ENCODE peak calls at places on chromosome 7, in nine cellular contexts. P is pancreas, O is IMR-90, J is uterus, A is SK-N-SH, W is colonic mucosa, M is tibial nerve, K is PC-3, Q is fibroblast of lung. B is an unnamed sample. For H3K27me3, the result is how much of the 10 kb centered on the place peaks cover.

GRCh38 chr7:43823941-43824340 is 45.4 kb downstream of the MRPS24 start:
- DNase-seq in P (no peak), O (no peak), J (no peak), A (no peak), W (no peak), M (no peak), K (no peak), Q (no peak), B (no peak)

GRCh38 chr7:522071-522937 is 2.7 kb upstream of the PDGFA start:
- DNase-seq in P (peak), O (peak), J (peak), A (no peak), W (peak), M (no peak), K (peak), Q (peak), B (no peak)

GRCh38 chr7:12069757-12070156 is 141.3 kb upstream of the TMEM106B start:
- DNase-seq in P (no peak), O (no peak), J (no peak), A (no peak), W (no peak), M (no peak), K (peak), Q (no peak), B (no peak)

GRCh38 chr7:34227525-34227924 is 322.2 kb downstream of the BMPER start:
- DNase-seq in P (no peak), O (no peak), J (no peak), A (no peak), W (no peak), M (no peak), K (no peak), Q (no peak), B (no peak)

GRCh38 chr7:75055830-75056431 is 17.7 kb downstream of the RCC1L start:
- DNase-seq in P (no peak), O (peak), J (peak), A (no peak), W (no peak), M (no peak), K (no peak), Q (peak), B (no peak)

GRCh38 chr7:158828343-158829020 is 827 bp downstream of the ESYT2 start:
- DNase-seq in P (no peak), O (no peak), J (peak), A (peak), W (peak), M (peak), K (no peak), Q (no peak), B (no peak)

GRCh38 chr7:25926009-25926408 is 226.0 kb upstream of the NFE2L3 start:
- DNase-seq in P (no peak), O (no peak), J (no peak), A (no peak), W (no peak), M (no peak), K (peak), Q (peak), B (no peak)

GRCh38 chr7:18667466-18667865 is 171.9 kb downstream of the HDAC9 start:
- DNase-seq in P (no peak), O (peak), J (no peak), A (no peak), W (no peak), M (no peak), K (peak), Q (peak), B (peak)

GRCh38 chr7:133081119-133081604 is 728 bp downstream of the CHCHD3 start:
- DNase-seq in P (no peak), O (no peak), J (no peak), A (peak), W (peak), M (no peak), K (peak), Q (no peak), B (peak)

GRCh38 chr7:9307131-9307530 is 873.7 kb downstream of the NXPH1 start:
- DNase-seq in P (no peak), O (no peak), J (no peak), A (no peak), W (no peak), M (no peak), K (no peak), Q (no peak), B (no peak)

GRCh38 chr7:255721-256361 is 34.1 kb upstream of the FOXL3 start:
- DNase-seq in P (peak), O (no peak), J (no peak), A (no peak), W (no peak), M (no peak), K (no peak), Q (no peak), B (no peak)

GRCh38 chr7:24760968-24761367 is 3.7 kb upstream of the GSDME start:
- DNase-seq in P (no peak), O (no peak), J (no peak), A (no peak), W (no peak), M (no peak), K (no peak), Q (no peak), B (no peak)

GRCh38 chr7:135834262-135834661 is 85.6 kb upstream of the FAM180A start:
- DNase-seq in P (no peak), O (no peak), J (no peak), A (no peak), W (no peak), M (no peak), K (no peak), Q (no peak), B (no peak)

GRCh38 chr7:106767073-106767472 is 98.0 kb upstream of the PIK3CG start:
- DNase-seq in P (no peak), O (peak), J (no peak), A (no peak), W (no peak), M (no peak), K (no peak), Q (peak), B (peak)

GRCh38 chr7:91875851-91876250 is 4.7 kb downstream of the MTERF1 start:
- DNase-seq in P (no peak), O (no peak), J (no peak), A (no peak), W (no peak), M (no peak), K (no peak), Q (peak), B (no peak)

GRCh38 chr7:130292682-130293257 is at the start of gene CPA4:
- DNase-seq in P (no peak), O (peak), J (no peak), A (no peak), W (no peak), M (no peak), K (peak), Q (peak), B (peak)

GRCh38 chr7:110412614-110413013 is 678.3 kb upstream of the LRRN3 start:
- DNase-seq in P (no peak), O (no peak), J (no peak), A (no peak), W (no peak), M (no peak), K (no peak), Q (no peak), B (no peak)

GRCh38 chr7:81956520-81956919 is 186.7 kb upstream of the HGF start:
- DNase-seq in P (no peak), O (peak), J (no peak), A (peak), W (no peak), M (no peak), K (peak), Q (peak), B (peak)

GRCh38 chr7:130853503-130854279 is 119.7 kb upstream of the KLF14 start:
- DNase-seq in P (no peak), O (peak), J (no peak), A (no peak), W (no peak), M (no peak), K (peak), Q (no peak), B (no peak)

GRCh38 chr7:41779918-41780317 is 77.0 kb upstream of the INHBA start:
- DNase-seq in P (no peak), O (no peak), J (no peak), A (no peak), W (no peak), M (no peak), K (no peak), Q (no peak), B (no peak)

GRCh38 chr7:135763261-135763660 is 14.6 kb upstream of the FAM180A start:
- DNase-seq in P (no peak), O (peak), J (no peak), A (no peak), W (no peak), M (no peak), K (peak), Q (no peak), B (no peak)

GRCh38 chr7:135753616-135754413 is 5.2 kb upstream of the FAM180A start:
- DNase-seq in P (no peak), O (no peak), J (no peak), A (no peak), W (no peak), M (no peak), K (no peak), Q (no peak), B (no peak)

GRCh38 chr7:145698526-145699262 is 417.9 kb upstream of the CNTNAP2 start:
- DNase-seq in P (no peak), O (peak), J (no peak), A (no peak), W (no peak), M (no peak), K (peak), Q (no peak), B (no peak)

GRCh38 chr7:2164646-2165045 is 68.1 kb downstream of the MAD1L1 start:
- DNase-seq in P (no peak), O (no peak), J (no peak), A (peak), W (no peak), M (no peak), K (no peak), Q (no peak), B (no peak)

GRCh38 chr7:96596120-96596826 is 113.4 kb downstream of the SEM1 start:
- DNase-seq in P (no peak), O (no peak), J (no peak), A (peak), W (no peak), M (no peak), K (peak), Q (peak), B (no peak)

GRCh38 chr7:37435156-37435555 is 13.5 kb downstream of the ELMO1 start:
- DNase-seq in P (no peak), O (no peak), J (no peak), A (no peak), W (no peak), M (no peak), K (no peak), Q (no peak), B (no peak)

GRCh38 chr7:152848026-152848425 is 88.5 kb downstream of the ACTR3B start:
- DNase-seq in P (no peak), O (no peak), J (no peak), A (peak), W (no peak), M (no peak), K (no peak), Q (no peak), B (no peak)

GRCh38 chr7:74174606-74175082 is 488 bp downstream of the EIF4H start:
- DNase-seq in P (peak), O (peak), J (peak), A (peak), W (peak), M (no peak), K (peak), Q (peak), B (peak)

GRCh38 chr7:94374231-94374630 is 20.5 kb upstream of the COL1A2 start:
- DNase-seq in P (no peak), O (peak), J (peak), A (no peak), W (peak), M (peak), K (peak), Q (peak), B (peak)

GRCh38 chr7:96414931-96415292 is 93.0 kb upstream of the SLC25A13 start:
- DNase-seq in P (no peak), O (peak), J (no peak), A (peak), W (peak), M (no peak), K (peak), Q (peak), B (peak)

GRCh38 chr7:80284848-80285247 is 150.2 kb downstream of the GNAI1 start:
- DNase-seq in P (no peak), O (peak), J (no peak), A (peak), W (no peak), M (no peak), K (peak), Q (peak), B (peak)

GRCh38 chr7:105097619-105098018 is 83.6 kb downstream of the KMT2E start:
- DNase-seq in P (no peak), O (peak), J (no peak), A (no peak), W (no peak), M (no peak), K (peak), Q (peak), B (peak)

GRCh38 chr7:29039747-29040569 is 81.8 kb upstream of the TRIL start:
- DNase-seq in P (no peak), O (no peak), J (no peak), A (no peak), W (no peak), M (no peak), K (no peak), Q (peak), B (no peak)

GRCh38 chr7:121582258-121582657 is 186.2 kb upstream of the FAM3C start:
- DNase-seq in P (no peak), O (no peak), J (no peak), A (no peak), W (no peak), M (no peak), K (no peak), Q (no peak), B (no peak)
- H3K27ac ChIP-seq in P (no peak), O (no peak), J (no peak), A (no peak), W (no peak), M (no peak), K (no peak), Q (no peak), B (no peak)

DNA sequence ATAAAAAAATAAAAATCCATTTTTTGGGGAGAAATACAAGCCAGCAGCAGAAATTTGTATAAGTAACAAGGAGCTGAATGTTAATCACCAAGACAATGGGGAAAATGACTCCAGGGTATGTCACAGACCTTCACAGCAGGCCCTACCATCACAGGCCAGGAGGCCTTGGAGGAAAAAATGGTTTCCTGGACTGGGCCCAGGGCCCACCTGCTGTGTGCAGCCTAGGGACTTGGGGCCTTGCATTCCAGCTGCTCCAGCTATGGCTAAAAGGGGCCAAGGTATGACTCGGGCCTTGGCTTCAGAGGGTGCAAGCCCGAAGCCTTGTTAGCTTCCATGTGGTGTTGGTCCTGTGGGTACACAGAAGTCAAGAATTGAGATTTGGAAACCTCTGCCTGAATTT is 126.3 kb downstream of the DGKB start:
- DNase-seq in P (peak), O (no peak), J (no peak), A (no peak), W (no peak), M (no peak), K (no peak), Q (no peak), B (no peak)
- H3K27me3 ChIP-seq in P (under half), O (under half), J (under half), A (under half), W (under half), M (under half), K (under half), Q (under half), B (under half)

GRCh38 chr7:140672382-140673062 is at the start of gene ADCK2:
- DNase-seq in P (peak), O (no peak), J (peak), A (peak), W (peak), M (no peak), K (peak), Q (no peak), B (no peak)

GRCh38 chr7:140673770-140674155 is 1.0 kb downstream of the ADCK2 start:
- DNase-seq in P (no peak), O (no peak), J (no peak), A (no peak), W (peak), M (no peak), K (peak), Q (no peak), B (no peak)

GRCh38 chr7:140671966-140672365 is 779 bp upstream of the ADCK2 start:
- DNase-seq in P (peak), O (no peak), J (no peak), A (no peak), W (no peak), M (no peak), K (no peak), Q (no peak), B (no peak)

GRCh38 chr7:140674356-140674800 is 1.6 kb downstream of the ADCK2 start:
- DNase-seq in P (no peak), O (no peak), J (no peak), A (no peak), W (peak), M (no peak), K (peak), Q (no peak), B (no peak)

GRCh38 chr7:140673063-140673769 is 471 bp downstream of the ADCK2 start:
- DNase-seq in P (peak), O (no peak), J (peak), A (peak), W (peak), M (no peak), K (peak), Q (no peak), B (no peak)
- H3K27ac ChIP-seq in P (peak), O (no peak), J (peak), A (peak), W (peak), M (peak), K (peak), Q (peak), B (no peak)

GRCh38 chr7:22548313-22548712 is 48.3 kb upstream of the STEAP1B start:
- DNase-seq in P (no peak), O (no peak), J (no peak), A (no peak), W (no peak), M (no peak), K (no peak), Q (no peak), B (no peak)
- H3K27me3 ChIP-seq in P (under half), O (under half), J (under half), A (half or more), W (under half), M (under half), K (under half), Q (under half), B (under half)

GRCh38 chr7:101915000-101915399 is 97.6 kb downstream of the CUX1 start:
- DNase-seq in P (peak), O (no peak), J (no peak), A (peak), W (no peak), M (no peak), K (no peak), Q (no peak), B (no peak)

GRCh38 chr7:101913876-101914275 is 96.5 kb downstream of the CUX1 start:
- DNase-seq in P (no peak), O (peak), J (no peak), A (no peak), W (no peak), M (no peak), K (no peak), Q (peak), B (no peak)

GRCh38 chr7:101911800-101912705 is 94.6 kb downstream of the CUX1 start:
- DNase-seq in P (no peak), O (peak), J (peak), A (no peak), W (peak), M (peak), K (no peak), Q (peak), B (no peak)

GRCh38 chr7:101912711-101913110 is 95.3 kb downstream of the CUX1 start:
- DNase-seq in P (no peak), O (peak), J (peak), A (no peak), W (no peak), M (no peak), K (no peak), Q (no peak), B (no peak)

DNA sequence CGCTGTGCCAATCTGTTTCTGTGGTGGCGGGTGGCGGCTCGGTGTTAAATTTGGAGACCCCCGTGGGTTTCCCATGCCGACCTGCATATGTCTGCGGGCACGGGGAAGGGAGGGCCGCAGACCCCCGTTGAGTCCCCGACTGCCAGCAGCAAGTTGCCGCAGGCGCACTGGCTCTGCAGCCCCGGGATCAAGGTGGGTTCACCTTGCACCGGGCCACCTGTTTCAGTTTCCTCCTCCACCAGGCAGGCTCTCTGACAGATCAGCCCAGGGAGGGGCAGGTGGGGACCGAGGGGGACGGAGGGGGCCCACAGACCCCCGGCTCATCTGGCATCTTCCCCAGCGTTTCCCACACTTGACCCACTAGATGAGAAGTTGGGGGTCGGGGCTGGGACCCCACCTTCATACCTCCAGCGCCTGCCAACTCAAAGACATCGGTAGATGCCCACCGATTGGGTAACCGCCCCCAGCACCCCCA is 95.9 kb downstream of the CUX1 start:
- DNase-seq in P (no peak), O (no peak), J (peak), A (no peak), W (no peak), M (no peak), K (no peak), Q (no peak), B (no peak)
- H3K27ac ChIP-seq in P (no peak), O (peak), J (peak), A (no peak), W (no peak), M (peak), K (no peak), Q (no peak), B (no peak)

DNA sequence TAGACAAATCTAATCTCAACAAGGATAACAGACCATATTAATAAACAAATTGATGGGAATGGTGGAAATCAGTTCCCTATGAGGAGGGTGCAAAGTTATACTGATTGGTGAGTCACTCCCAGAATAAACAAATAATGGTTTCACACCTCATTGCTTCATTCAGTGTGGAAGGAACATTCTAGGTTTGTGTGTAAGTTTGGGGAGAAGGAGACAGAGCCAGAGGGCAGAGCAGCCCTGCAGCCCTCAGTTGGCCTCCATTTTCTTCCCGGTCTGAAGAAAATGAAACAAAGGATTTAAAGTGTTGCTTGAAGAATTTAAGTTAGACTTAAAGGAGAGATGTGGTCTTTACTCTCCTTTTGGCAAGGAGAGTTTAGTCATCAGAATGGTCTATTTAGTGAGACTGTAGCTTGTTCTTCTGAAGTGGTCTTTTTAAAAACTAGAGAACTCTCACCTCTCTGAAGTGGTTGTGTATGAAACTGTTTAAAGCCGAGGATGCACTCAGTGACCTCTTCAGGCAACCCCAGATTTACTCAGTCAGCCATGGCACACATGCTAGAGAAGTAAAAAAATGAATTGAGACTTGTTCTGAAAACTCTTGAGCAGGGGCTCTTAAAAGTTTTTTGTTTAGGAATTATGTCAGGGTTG is 27.2 kb downstream of the IKZF1 start:
- DNase-seq in P (no peak), O (no peak), J (no peak), A (no peak), W (no peak), M (no peak), K (no peak), Q (no peak), B (no peak)
- H3K27me3 ChIP-seq in P (under half), O (under half), J (under half), A (under half), W (under half), M (under half), K (half or more), Q (under half), B (under half)

DNA sequence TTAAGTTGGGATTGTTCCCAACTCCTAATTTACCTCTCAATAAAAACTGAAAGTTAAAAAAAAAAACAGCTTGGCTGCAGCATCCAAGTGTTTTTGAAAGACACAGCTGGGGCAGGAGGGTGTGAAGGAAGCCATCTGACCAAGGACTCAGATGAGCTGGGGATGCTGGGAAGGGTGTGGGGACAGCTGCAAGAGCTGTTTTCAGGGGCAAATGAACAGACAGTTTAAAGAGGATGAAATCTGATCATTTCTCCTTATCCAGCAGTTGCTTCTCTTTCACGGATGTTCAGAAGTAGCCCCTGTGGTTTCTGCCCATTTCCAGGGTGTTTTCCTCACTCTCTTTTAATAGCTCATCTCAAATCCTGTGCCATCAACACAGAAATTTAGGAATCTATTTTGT is 129.3 kb upstream of the CDCA7L start:
- DNase-seq in P (no peak), O (no peak), J (no peak), A (no peak), W (no peak), M (no peak), K (no peak), Q (no peak), B (no peak)
- H3K27ac ChIP-seq in P (no peak), O (no peak), J (no peak), A (no peak), W (no peak), M (no peak), K (no peak), Q (no peak), B (no peak)